ENCODE peak calls at places on chromosome 22, in seven cellular contexts. X is endodermal cell, U is IMR-90, Q is MM.1S, F is mesenchymal stem cell, W is colonic mucosa, D is SK-N-SH. G is an unnamed sample.

GRCh38 chr22:17921871-17922821 is 102.2 kb downstream of the MICAL3 start:
- DNase-seq in X (peak; percentile 94), U (no peak), Q (no peak), F (no peak), W (peak; percentile 58), D (no peak), G (no peak)

GRCh38 chr22:39689421-39689820 is 118.9 kb downstream of the CACNA1I start:
- DNase-seq in X (no peak), U (no peak), Q (no peak), F (no peak), W (no peak), D (no peak), G (no peak)

GRCh38 chr22:30694171-30694637 is 470 bp upstream of the OSBP2 start:
- DNase-seq in X (peak; percentile 88), U (peak; percentile 35), Q (peak; percentile 58), F (peak; percentile 11), W (peak; percentile 75), D (peak; percentile 84), G (no peak)

GRCh38 chr22:47550524-47551437 is 788.3 kb downstream of the TBC1D22A start:
- DNase-seq in X (no peak), U (no peak), Q (no peak), F (no peak), W (no peak), D (no peak), G (no peak)

GRCh38 chr22:24726848-24727217 is 47.7 kb downstream of the PIWIL3 start:
- DNase-seq in X (no peak), U (no peak), Q (no peak), F (no peak), W (no peak), D (no peak), G (no peak)

GRCh38 chr22:47031628-47031915 is 269.1 kb downstream of the TBC1D22A start:
- DNase-seq in X (no peak), U (no peak), Q (no peak), F (no peak), W (no peak), D (no peak), G (no peak)

GRCh38 chr22:49235463-49236300 is 592.0 kb downstream of the BRD1 start:
- DNase-seq in X (peak; percentile 71), U (no peak), Q (no peak), F (no peak), W (peak; percentile 57), D (no peak), G (no peak)

GRCh38 chr22:44325718-44326548 is 13.2 kb upstream of the SHISAL1 start:
- DNase-seq in X (no peak), U (peak; percentile 64), Q (no peak), F (no peak), W (no peak), D (peak; percentile 82), G (no peak)

GRCh38 chr22:43996170-43996980 is 27.7 kb upstream of the PARVB start:
- DNase-seq in X (no peak), U (no peak), Q (peak; percentile 50), F (no peak), W (peak; percentile 46), D (no peak), G (no peak)

GRCh38 chr22:25741692-25742626 is at the start of gene MYO18B:
- DNase-seq in X (no peak), U (no peak), Q (no peak), F (no peak), W (no peak), D (no peak), G (no peak)
- H3K9ac ChIP-seq in X (no peak within 1 kb of the TSS), U (no peak within 1 kb of the TSS), Q (peak within 1 kb of the TSS; percentile 17), F (no peak within 1 kb of the TSS), W (no peak within 1 kb of the TSS), D (no peak within 1 kb of the TSS), G (no peak within 1 kb of the TSS)

GRCh38 chr22:23080542-23081290 is 10.4 kb downstream of the GNAZ start:
- DNase-seq in X (no peak), U (no peak), Q (no peak), F (no peak), W (no peak), D (no peak), G (no peak)
- H3K9ac ChIP-seq in X (no peak overlapping the region), U (no peak overlapping the region), Q (no peak overlapping the region), F (no peak overlapping the region), W (no peak overlapping the region), D (no peak overlapping the region), G (no peak overlapping the region)

GRCh38 chr22:23403152-23403719 is 176.9 kb downstream of the IGLL1 start:
- DNase-seq in X (no peak), U (no peak), Q (no peak), F (no peak), W (no peak), D (no peak), G (no peak)
- H3K9ac ChIP-seq in X (peak overlapping the region; percentile 38), U (no peak overlapping the region), Q (peak overlapping the region; percentile 66), F (no peak overlapping the region), W (no peak overlapping the region), D (peak overlapping the region; percentile 31), G (no peak overlapping the region)

GRCh38 chr22:42284643-42285181 is 14.3 kb upstream of the TCF20 start:
- DNase-seq in X (no peak), U (no peak), Q (no peak), F (no peak), W (no peak), D (no peak), G (no peak)

GRCh38 chr22:42282252-42282942 is 11.9 kb upstream of the TCF20 start:
- DNase-seq in X (peak; percentile 62), U (no peak), Q (no peak), F (no peak), W (no peak), D (no peak), G (no peak)

GRCh38 chr22:42284230-42284591 is 13.8 kb upstream of the TCF20 start:
- DNase-seq in X (no peak), U (no peak), Q (no peak), F (no peak), W (no peak), D (no peak), G (no peak)

GRCh38 chr22:42282943-42283287 is 12.5 kb upstream of the TCF20 start:
- DNase-seq in X (no peak), U (no peak), Q (no peak), F (no peak), W (no peak), D (no peak), G (no peak)

DNA sequence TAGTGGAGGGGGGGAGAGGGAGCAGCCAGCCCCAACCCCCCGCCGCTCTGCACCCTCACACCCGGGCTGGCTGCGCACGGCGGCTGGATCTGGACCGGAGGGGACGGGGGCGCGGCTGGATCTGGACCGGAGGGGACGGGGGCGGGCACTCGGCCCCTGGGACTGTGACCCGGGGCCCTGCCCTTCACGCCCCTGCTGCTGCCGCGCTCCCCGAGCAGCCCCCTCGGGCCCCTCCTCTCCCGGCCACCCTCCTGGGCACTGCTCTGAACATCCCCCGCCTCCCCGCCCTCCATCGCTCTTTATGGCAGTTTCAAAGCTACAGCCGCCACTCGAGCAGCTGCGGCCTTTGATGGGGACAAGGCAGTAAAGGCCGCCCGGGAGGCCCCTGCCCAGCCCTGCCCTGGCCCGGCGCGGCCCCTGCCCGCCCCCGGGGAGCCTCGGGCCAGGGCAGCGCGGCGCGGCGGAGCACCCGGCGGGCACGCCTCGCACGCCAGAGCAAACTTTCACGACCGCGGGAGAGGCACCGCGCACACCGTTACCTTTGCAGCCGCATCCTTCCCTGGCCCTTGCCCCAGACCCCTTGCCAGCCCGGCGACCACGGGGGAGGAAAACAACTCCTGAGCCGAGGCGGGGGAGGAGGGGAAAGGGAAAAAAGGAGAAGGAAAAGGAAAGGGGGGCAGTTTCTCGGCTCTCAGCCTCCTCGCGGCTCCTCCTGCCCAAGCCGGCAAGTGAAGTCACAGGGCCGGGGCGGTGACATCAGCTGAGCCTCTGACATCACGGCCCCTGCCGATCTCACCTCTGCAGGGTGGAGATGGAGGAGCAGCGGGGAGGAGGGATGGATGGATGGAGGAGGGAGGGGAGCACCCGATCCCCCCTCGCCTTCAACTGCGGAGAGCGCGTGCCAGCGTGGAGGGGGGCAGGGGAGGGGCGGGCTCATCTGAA is 13.1 kb upstream of the TCF20 start:
- DNase-seq in X (peak; percentile 75), U (no peak), Q (no peak), F (peak; percentile 21), W (no peak), D (peak; percentile 48), G (no peak)
- H3K9ac ChIP-seq in X (no peak overlapping the region), U (no peak overlapping the region), Q (no peak overlapping the region), F (peak overlapping the region; percentile 43), W (peak overlapping the region; percentile 69), D (no peak overlapping the region), G (no peak overlapping the region)

G was measured in SK-N-MC.